ENCODE peak calls at places on chromosomes 16 and 17, in seven cellular contexts. M is tibial nerve, G is IMR-90, H is thyroid gland, Y is prostate gland, I is HCT116, P is right lobe of liver. W is an unnamed sample.

GRCh38 chr17:51668155-51668962 is 408.0 kb downstream of the UTP18 start:
- DNase-seq in M (no peak), G (no peak), H (no peak), Y (no peak), I (no peak), P (no peak), W (no peak)

GRCh38 chr16:21272253-21272652 is 5.8 kb downstream of the CRYM start:
- DNase-seq in M (no peak), G (no peak), H (no peak), Y (no peak), I (no peak), P (no peak), W (peak)

GRCh38 chr17:19023209-19023999 is 18.8 kb upstream of the FAM83G start:
- DNase-seq in M (no peak), G (no peak), H (no peak), Y (no peak), I (no peak), P (peak), W (no peak)

GRCh38 chr17:78127888-78128615 is 503 bp downstream of the TMC6 start:
- DNase-seq in M (no peak), G (no peak), H (no peak), Y (peak), I (no peak), P (peak), W (no peak)

GRCh38 chr16:1152123-1152638 is 725 bp upstream of the CACNA1H start:
- DNase-seq in M (no peak), G (no peak), H (no peak), Y (no peak), I (no peak), P (no peak), W (no peak)

GRCh38 chr17:78715000-78715771 is 66.9 kb downstream of the CYTH1 start:
- DNase-seq in M (no peak), G (no peak), H (no peak), Y (no peak), I (no peak), P (no peak), W (no peak)

GRCh38 chr17:58533616-58534188 is 19.3 kb upstream of the MTMR4 start:
- DNase-seq in M (no peak), G (no peak), H (no peak), Y (no peak), I (no peak), P (no peak), W (no peak)

GRCh38 chr17:32495347-32496253 is 8.8 kb downstream of the CDK5R1 start:
- DNase-seq in M (no peak), G (peak), H (no peak), Y (no peak), I (no peak), P (no peak), W (no peak)

GRCh38 chr17:33142703-33143299 is 150.3 kb downstream of the ASIC2 start:
- DNase-seq in M (peak), G (peak), H (peak), Y (no peak), I (no peak), P (no peak), W (no peak)

GRCh38 chr16:85286066-85286712 is 173.9 kb upstream of the CIBAR2 start:
- DNase-seq in M (peak), G (peak), H (peak), Y (peak), I (no peak), P (peak), W (no peak)

GRCh38 chr16:29148867-29149272 is 164.0 kb downstream of the LAT start:
- DNase-seq in M (no peak), G (no peak), H (no peak), Y (no peak), I (no peak), P (peak), W (no peak)

GRCh38 chr17:81429813-81430510 is 34.7 kb downstream of the BAHCC1 start:
- DNase-seq in M (no peak), G (no peak), H (peak), Y (no peak), I (no peak), P (no peak), W (no peak)

GRCh38 chr16:83797013-83797412 is 10.8 kb upstream of the HSBP1 start:
- DNase-seq in M (no peak), G (no peak), H (no peak), Y (no peak), I (no peak), P (no peak), W (no peak)

GRCh38 chr17:80850817-80851216 is 140.8 kb upstream of the CHMP6 start:
- DNase-seq in M (no peak), G (peak), H (no peak), Y (no peak), I (no peak), P (no peak), W (no peak)

GRCh38 chr16:50257876-50258275 is 8.5 kb upstream of the ADCY7 start:
- DNase-seq in M (no peak), G (no peak), H (no peak), Y (no peak), I (no peak), P (no peak), W (no peak)

GRCh38 chr17:34443832-34444469 is 80.9 kb upstream of the CCL1 start:
- DNase-seq in M (no peak), G (no peak), H (no peak), Y (no peak), I (no peak), P (no peak), W (no peak)

GRCh38 chr16:31480851-31481250 is 2.1 kb upstream of the SLC5A2 start:
- DNase-seq in M (no peak), G (no peak), H (no peak), Y (no peak), I (no peak), P (no peak), W (no peak)

GRCh38 chr17:13925579-13925978 is 143.7 kb upstream of the COX10 start:
- DNase-seq in M (no peak), G (no peak), H (no peak), Y (no peak), I (no peak), P (no peak), W (peak)

GRCh38 chr17:44878627-44879221 is 20.5 kb downstream of the EFTUD2 start:
- DNase-seq in M (peak), G (peak), H (peak), Y (no peak), I (peak), P (no peak), W (no peak)

GRCh38 chr17:48825446-48826381 is 5.1 kb upstream of the CALCOCO2 start:
- DNase-seq in M (no peak), G (peak), H (no peak), Y (no peak), I (no peak), P (no peak), W (no peak)

GRCh38 chr17:37564252-37564651 is 45.0 kb downstream of the SYNRG start:
- DNase-seq in M (no peak), G (no peak), H (no peak), Y (no peak), I (no peak), P (no peak), W (no peak)

GRCh38 chr17:81221371-81221841 is 1.4 kb downstream of the CEP131 start:
- DNase-seq in M (no peak), G (no peak), H (no peak), Y (no peak), I (no peak), P (no peak), W (no peak)

GRCh38 chr16:8861563-8862308 is 7.1 kb downstream of the CARHSP1 start:
- DNase-seq in M (peak), G (no peak), H (no peak), Y (no peak), I (no peak), P (peak), W (no peak)

GRCh38 chr16:83717814-83718213 is 90.0 kb upstream of the HSBP1 start:
- DNase-seq in M (no peak), G (peak), H (no peak), Y (no peak), I (no peak), P (no peak), W (no peak)

GRCh38 chr16:68823401-68823800 is 19.9 kb upstream of the TANGO6 start:
- DNase-seq in M (no peak), G (peak), H (no peak), Y (no peak), I (no peak), P (no peak), W (no peak)

GRCh38 chr16:74468807-74469511 is 47.7 kb upstream of the CLEC18B start:
- DNase-seq in M (no peak), G (no peak), H (no peak), Y (no peak), I (no peak), P (no peak), W (no peak)

GRCh38 chr16:74463888-74464287 is 42.6 kb upstream of the CLEC18B start:
- DNase-seq in M (no peak), G (no peak), H (no peak), Y (no peak), I (no peak), P (no peak), W (no peak)

GRCh38 chr16:74465281-74465680 is 44.0 kb upstream of the CLEC18B start:
- DNase-seq in M (no peak), G (no peak), H (no peak), Y (no peak), I (no peak), P (no peak), W (no peak)

GRCh38 chr16:74465851-74466685 is 44.8 kb upstream of the CLEC18B start:
- DNase-seq in M (no peak), G (no peak), H (no peak), Y (no peak), I (no peak), P (no peak), W (no peak)

GRCh38 chr16:74466872-74467271 is 45.6 kb upstream of the CLEC18B start:
- DNase-seq in M (no peak), G (no peak), H (no peak), Y (no peak), I (no peak), P (no peak), W (no peak)
- TF ChIP-seq POLR2A in M (no peak), G (no peak), H (no peak), Y (no peak), I (no peak), P (no peak), W (no peak)

DNA sequence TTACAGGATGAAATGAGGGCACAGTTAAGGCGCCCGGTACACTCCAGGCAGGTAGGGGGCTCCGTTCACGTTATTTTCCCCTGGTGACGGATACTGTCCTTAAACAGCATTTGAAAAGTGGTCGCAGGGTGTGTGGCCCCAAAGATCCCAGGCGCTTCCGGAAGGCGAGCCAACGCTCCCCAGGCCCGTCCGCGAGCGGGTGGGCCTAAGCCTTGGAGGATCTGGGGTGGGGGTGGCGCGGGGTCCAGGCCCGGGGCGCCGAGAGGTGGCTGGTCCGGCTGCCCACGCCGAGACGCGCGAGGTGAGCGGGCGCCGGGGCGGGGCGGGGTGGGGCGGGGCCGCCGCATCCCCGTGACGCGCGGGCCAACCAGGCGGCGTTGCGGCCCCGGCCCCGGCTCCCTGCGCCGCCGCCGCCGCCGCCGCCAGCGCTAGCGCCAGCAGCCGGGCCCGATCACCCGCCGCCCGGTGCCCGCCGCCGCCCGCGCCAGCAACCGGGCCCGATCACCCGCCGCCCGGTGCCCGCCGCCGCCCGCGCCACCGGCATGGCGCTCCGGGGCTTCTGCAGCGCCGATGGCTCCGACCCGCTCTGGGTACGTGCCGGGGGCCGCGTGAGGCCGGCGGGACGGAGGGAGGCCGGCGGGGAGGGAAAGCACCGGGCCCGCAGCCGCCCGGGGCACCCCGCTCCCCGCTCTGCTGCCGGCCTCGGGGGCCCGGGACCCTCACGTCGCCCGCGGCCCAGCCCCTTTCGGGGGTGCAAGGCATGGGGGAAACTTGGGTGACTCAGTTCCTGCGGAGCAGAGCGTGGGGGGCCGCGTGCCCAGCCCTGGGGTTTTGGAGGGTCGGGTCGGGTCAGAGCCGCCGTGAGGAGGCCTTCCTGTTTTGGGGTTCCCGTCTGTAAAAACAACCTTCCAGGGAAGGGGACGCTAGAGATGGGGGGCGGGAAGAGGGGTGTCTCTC is at the start of gene ABCC1:
- DNase-seq in M (no peak), G (no peak), H (peak), Y (peak), I (no peak), P (peak), W (no peak)
- TF ChIP-seq POLR2A in M (peak), G (no peak), H (peak), Y (no peak), I (no peak), P (no peak), W (no peak)

GRCh38 chr17:28700278-28700677 is 11.4 kb downstream of the PROCA1 start:
- DNase-seq in M (no peak), G (no peak), H (no peak), Y (no peak), I (no peak), P (no peak), W (no peak)

GRCh38 chr17:28701987-28702751 is 9.5 kb downstream of the PROCA1 start:
- DNase-seq in M (no peak), G (no peak), H (no peak), Y (no peak), I (no peak), P (no peak), W (no peak)

GRCh38 chr17:28700830-28701492 is 10.7 kb downstream of the PROCA1 start:
- DNase-seq in M (no peak), G (no peak), H (no peak), Y (no peak), I (no peak), P (no peak), W (no peak)

GRCh38 chr17:28702752-28703150 is 8.9 kb downstream of the PROCA1 start:
- DNase-seq in M (no peak), G (no peak), H (no peak), Y (no peak), I (no peak), P (no peak), W (no peak)

GRCh38 chr17:28698253-28698941 is 13.3 kb downstream of the PROCA1 start:
- DNase-seq in M (no peak), G (no peak), H (no peak), Y (no peak), I (no peak), P (peak), W (no peak)
- TF ChIP-seq POLR2A in M (no peak), G (no peak), H (no peak), Y (no peak), I (no peak), P (peak), W (no peak)

DNA sequence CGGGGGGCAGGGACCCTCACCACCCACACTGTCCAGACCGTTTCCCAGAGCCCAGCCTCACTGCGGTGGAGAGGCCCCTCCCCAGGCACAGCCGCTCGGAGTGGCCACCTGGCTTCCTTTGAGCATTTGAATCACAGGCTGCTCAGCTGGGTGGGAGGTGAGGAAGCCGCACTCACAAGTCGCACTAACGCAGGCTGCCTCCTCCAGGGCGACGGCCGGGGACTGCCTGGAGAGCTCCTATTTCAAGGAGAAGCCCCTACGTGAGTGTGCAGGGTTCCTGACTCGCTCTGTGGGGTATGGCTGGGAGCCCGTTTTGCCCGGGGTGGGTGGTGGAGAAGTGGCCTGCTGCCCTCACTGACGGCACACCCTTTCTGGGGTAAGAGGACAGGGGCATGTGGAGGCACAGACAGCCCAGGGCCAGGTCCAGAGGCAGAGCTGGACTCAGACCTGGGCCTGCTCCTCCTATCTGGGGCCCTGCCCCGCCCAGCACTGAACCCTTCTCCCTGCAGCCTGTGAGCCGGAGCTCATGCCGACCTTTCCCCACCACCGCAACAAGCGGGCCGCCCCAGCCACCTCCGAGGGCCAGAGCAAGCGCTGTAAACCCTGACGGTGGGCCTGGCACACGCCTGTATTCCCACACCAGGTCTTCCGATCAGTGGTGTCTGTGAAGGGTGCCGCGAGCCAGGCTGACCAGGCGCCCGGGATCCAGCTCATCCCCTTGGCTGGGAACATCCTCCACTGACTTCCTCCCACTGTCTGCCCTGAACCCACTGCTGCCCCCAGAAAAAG is 6.2 kb downstream of the SPATA2L start:
- DNase-seq in M (no peak), G (no peak), H (no peak), Y (no peak), I (no peak), P (peak), W (no peak)
- TF ChIP-seq POLR2A in M (no peak), G (no peak), H (no peak), Y (no peak), I (no peak), P (no peak), W (no peak)

GRCh38 chr17:79833110-79833450 is 6.2 kb downstream of the CBX4 start:
- DNase-seq in M (no peak), G (no peak), H (no peak), Y (no peak), I (no peak), P (no peak), W (no peak)

GRCh38 chr17:79835470-79835899 is 3.8 kb downstream of the CBX4 start:
- DNase-seq in M (no peak), G (no peak), H (no peak), Y (no peak), I (no peak), P (no peak), W (no peak)

GRCh38 chr17:79835953-79836951 is 3.0 kb downstream of the CBX4 start:
- DNase-seq in M (no peak), G (peak), H (no peak), Y (peak), I (peak), P (peak), W (no peak)

GRCh38 chr17:79833744-79834574 is 5.3 kb downstream of the CBX4 start:
- DNase-seq in M (no peak), G (no peak), H (no peak), Y (no peak), I (no peak), P (no peak), W (no peak)

GRCh38 chr17:79834575-79835469 is 4.4 kb downstream of the CBX4 start:
- DNase-seq in M (no peak), G (no peak), H (no peak), Y (no peak), I (no peak), P (no peak), W (no peak)
- TF ChIP-seq POLR2A in M (no peak), G (no peak), H (no peak), Y (no peak), I (no peak), P (no peak), W (no peak)

GRCh38 chr16:81478876-81479496 is 34.4 kb downstream of the CMIP start:
- DNase-seq in M (peak), G (no peak), H (peak), Y (peak), I (no peak), P (peak), W (no peak)
- TF ChIP-seq POLR2A in M (no peak), G (no peak), H (no peak), Y (no peak), I (no peak), P (no peak), W (no peak)

DNA sequence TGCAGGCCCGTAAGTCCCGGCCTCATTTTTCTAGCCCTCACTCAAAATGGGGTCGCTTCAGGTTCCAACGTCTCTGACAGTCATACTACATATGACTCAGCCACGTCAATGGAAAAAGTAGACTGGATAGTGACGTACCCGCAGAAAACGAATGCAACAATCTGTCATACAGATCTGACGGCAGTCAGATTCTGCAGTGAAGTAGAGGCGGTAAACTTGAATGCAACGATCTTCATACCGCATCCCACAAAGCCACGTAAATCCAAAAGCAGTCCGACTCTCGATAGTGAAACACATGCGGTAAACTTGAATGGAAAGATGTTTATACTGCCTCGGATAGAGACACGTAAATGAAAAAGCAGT is 38.4 kb upstream of the ARL4D start:
- DNase-seq in M (peak), G (peak), H (peak), Y (peak), I (no peak), P (no peak), W (peak)
- TF ChIP-seq POLR2A in M (no peak), G (no peak), H (no peak), Y (peak), I (no peak), P (no peak), W (peak)